ENCODE peak calls at places on chromosome 15, in four cellular contexts. One of them, this sample, is unnamed.

GRCh38 chr15:39417766-39418165 is 163.1 kb upstream of the THBS1 start:
- DNase-seq in IMR-90: no peak
- DNase-seq in CD8-positive, alpha-beta T cell: no peak
- DNase-seq in endothelial cell of umbilical vein: no peak
- DNase-seq in this sample: no peak

GRCh38 chr15:78055923-78056713 is 21.4 kb downstream of the TBC1D2B start:
- DNase-seq in IMR-90: no peak
- DNase-seq in CD8-positive, alpha-beta T cell: no peak
- DNase-seq in endothelial cell of umbilical vein: no peak
- DNase-seq in this sample: peak; percentile 41

GRCh38 chr15:77497108-77497737 is 76.5 kb downstream of the HMG20A start:
- DNase-seq in IMR-90: no peak
- DNase-seq in CD8-positive, alpha-beta T cell: no peak
- DNase-seq in endothelial cell of umbilical vein: no peak
- DNase-seq in this sample: no peak

GRCh38 chr15:58329781-58330467 is 101.9 kb upstream of the LIPC start:
- DNase-seq in IMR-90: no peak
- DNase-seq in CD8-positive, alpha-beta T cell: no peak
- DNase-seq in endothelial cell of umbilical vein: no peak
- DNase-seq in this sample: peak; percentile 35

GRCh38 chr15:55282284-55282833 is 7.3 kb downstream of the RAB27A start:
- DNase-seq in IMR-90: peak; percentile 84
- DNase-seq in CD8-positive, alpha-beta T cell: no peak
- DNase-seq in endothelial cell of umbilical vein: peak; percentile 49
- DNase-seq in this sample: peak; percentile 83

GRCh38 chr15:92232317-92232716 is 161.4 kb upstream of the ST8SIA2 start:
- DNase-seq in IMR-90: no peak
- DNase-seq in CD8-positive, alpha-beta T cell: no peak
- DNase-seq in endothelial cell of umbilical vein: no peak
- DNase-seq in this sample: no peak

GRCh38 chr15:81809543-81809942 is 236.3 kb downstream of the MEX3B start:
- DNase-seq in IMR-90: peak; percentile 8
- DNase-seq in CD8-positive, alpha-beta T cell: no peak
- DNase-seq in endothelial cell of umbilical vein: peak; percentile 15
- DNase-seq in this sample: no peak

GRCh38 chr15:67043939-67044771 is 21.2 kb upstream of the SMAD3 start:
- DNase-seq in IMR-90: peak; percentile 88
- DNase-seq in CD8-positive, alpha-beta T cell: no peak
- DNase-seq in endothelial cell of umbilical vein: peak; percentile 45
- DNase-seq in this sample: peak; percentile 69

GRCh38 chr15:33908396-33908795 is 59.9 kb upstream of the CHRM5 start:
- DNase-seq in IMR-90: peak; percentile 59
- DNase-seq in CD8-positive, alpha-beta T cell: no peak
- DNase-seq in endothelial cell of umbilical vein: peak; percentile 18
- DNase-seq in this sample: peak; percentile 66

GRCh38 chr15:34853001-34853758 is 57.8 kb upstream of the ACTC1 start:
- DNase-seq in IMR-90: peak; percentile 58
- DNase-seq in CD8-positive, alpha-beta T cell: no peak
- DNase-seq in endothelial cell of umbilical vein: peak; percentile 82
- DNase-seq in this sample: peak; percentile 13

GRCh38 chr15:101535170-101535902 is 45.8 kb upstream of the PCSK6 start:
- DNase-seq in IMR-90: no peak
- DNase-seq in CD8-positive, alpha-beta T cell: no peak
- DNase-seq in endothelial cell of umbilical vein: no peak
- DNase-seq in this sample: no peak

GRCh38 chr15:56244237-56244810 is 645 bp upstream of the RFX7 start:
- DNase-seq in IMR-90: peak; percentile 67
- DNase-seq in CD8-positive, alpha-beta T cell: no peak
- DNase-seq in endothelial cell of umbilical vein: peak; percentile 65
- DNase-seq in this sample: peak; percentile 89

GRCh38 chr15:75842722-75843617 is at the start of gene UBE2Q2:
- DNase-seq in IMR-90: peak; percentile 62
- DNase-seq in CD8-positive, alpha-beta T cell: peak; percentile 38
- DNase-seq in endothelial cell of umbilical vein: peak; percentile 71
- DNase-seq in this sample: peak; percentile 34

GRCh38 chr15:75849167-75849566 is 5.9 kb downstream of the UBE2Q2 start:
- DNase-seq in IMR-90: no peak
- DNase-seq in CD8-positive, alpha-beta T cell: no peak
- DNase-seq in endothelial cell of umbilical vein: no peak
- DNase-seq in this sample: no peak

GRCh38 chr15:75843618-75844610 is 667 bp downstream of the UBE2Q2 start:
- DNase-seq in IMR-90: peak; percentile 37
- DNase-seq in CD8-positive, alpha-beta T cell: peak; percentile 10
- DNase-seq in endothelial cell of umbilical vein: peak; percentile 64
- DNase-seq in this sample: peak; percentile 33

GRCh38 chr15:75840659-75841058 is 2.6 kb upstream of the UBE2Q2 start:
- DNase-seq in IMR-90: peak; percentile 75
- DNase-seq in CD8-positive, alpha-beta T cell: no peak
- DNase-seq in endothelial cell of umbilical vein: peak; percentile 74
- DNase-seq in this sample: no peak

GRCh38 chr15:75844629-75845390 is 1.6 kb downstream of the UBE2Q2 start:
- DNase-seq in IMR-90: no peak
- DNase-seq in CD8-positive, alpha-beta T cell: no peak
- DNase-seq in endothelial cell of umbilical vein: no peak
- DNase-seq in this sample: no peak
- H3K4me3 ChIP-seq in IMR-90: peak overlapping the region; percentile 99
- H3K4me3 ChIP-seq in CD8-positive, alpha-beta T cell: peak overlapping the region; percentile 73
- H3K4me3 ChIP-seq in endothelial cell of umbilical vein: peak overlapping the region; percentile 83
- H3K4me3 ChIP-seq in this sample: peak overlapping the region; percentile 86

GRCh38 chr15:73105064-73105463 is 52.8 kb downstream of the NEO1 start:
- DNase-seq in IMR-90: no peak
- DNase-seq in CD8-positive, alpha-beta T cell: no peak
- DNase-seq in endothelial cell of umbilical vein: no peak
- DNase-seq in this sample: no peak
- H3K27me3 ChIP-seq in IMR-90: no peaks in the 10 kb centered on the region
- H3K27me3 ChIP-seq in CD8-positive, alpha-beta T cell: no peaks in the 10 kb centered on the region
- H3K27me3 ChIP-seq in endothelial cell of umbilical vein: peaks cover 19% of the 10 kb centered on the region
- H3K27me3 ChIP-seq in this sample: no peaks in the 10 kb centered on the region

DNA sequence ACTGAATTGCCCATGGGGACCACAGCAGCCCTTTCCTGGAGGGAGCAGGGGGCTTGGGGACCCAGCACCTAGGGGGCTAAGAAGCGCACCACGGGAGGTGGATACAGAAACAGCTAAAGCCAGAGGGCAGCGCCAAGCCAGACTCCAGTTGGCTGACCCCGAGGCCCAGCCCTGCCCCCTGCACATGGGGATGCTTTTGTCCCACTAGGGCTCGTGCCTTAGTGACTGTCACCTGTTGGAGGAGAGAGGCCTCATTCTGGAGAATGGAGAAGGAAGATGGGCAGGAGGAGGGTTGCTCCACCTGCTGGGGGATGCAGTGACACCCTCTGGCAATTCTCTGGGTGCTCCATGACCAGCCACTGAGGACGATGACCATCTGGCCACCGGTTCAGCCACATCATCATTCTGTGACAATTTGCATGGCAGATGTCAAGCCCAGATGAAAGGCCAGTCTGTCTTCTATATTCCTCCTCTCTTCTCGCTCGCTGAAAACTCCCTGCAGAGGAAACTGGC is 167.8 kb upstream of the TLE3 start:
- DNase-seq in IMR-90: no peak
- DNase-seq in CD8-positive, alpha-beta T cell: no peak
- DNase-seq in endothelial cell of umbilical vein: no peak
- DNase-seq in this sample: no peak
- TF ChIP-seq CTCF in IMR-90: no peak
- TF ChIP-seq CTCF in CD8-positive, alpha-beta T cell: no peak
- TF ChIP-seq CTCF in endothelial cell of umbilical vein: no peak
- TF ChIP-seq CTCF in this sample: peak; percentile 6

DNA sequence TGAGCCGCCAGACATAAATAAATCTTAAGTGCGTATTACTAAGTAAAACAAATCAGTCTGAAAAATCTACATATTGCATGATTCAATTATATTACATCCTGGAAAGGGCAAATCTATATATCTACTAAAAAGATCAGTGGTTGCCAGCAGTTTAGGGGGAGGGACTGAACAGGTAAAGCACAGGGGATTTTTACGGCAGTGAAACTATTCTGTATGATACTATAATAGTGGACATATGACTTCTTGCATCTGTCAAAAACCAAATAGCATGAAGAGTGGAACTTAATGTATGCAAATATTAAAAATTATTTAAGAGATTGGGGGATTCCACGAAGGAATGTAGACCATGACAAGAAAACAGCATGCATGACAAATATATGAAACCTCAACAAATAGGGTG is 111.6 kb downstream of the MYO9A start:
- DNase-seq in IMR-90: no peak
- DNase-seq in CD8-positive, alpha-beta T cell: no peak
- DNase-seq in endothelial cell of umbilical vein: no peak
- DNase-seq in this sample: no peak
- H3K4me3 ChIP-seq in IMR-90: no peak overlapping the region
- H3K4me3 ChIP-seq in CD8-positive, alpha-beta T cell: no peak overlapping the region
- H3K4me3 ChIP-seq in endothelial cell of umbilical vein: no peak overlapping the region
- H3K4me3 ChIP-seq in this sample: no peak overlapping the region

GRCh38 chr15:96346409-96346808 is 15.9 kb downstream of the NR2F2 start:
- DNase-seq in IMR-90: no peak
- DNase-seq in CD8-positive, alpha-beta T cell: no peak
- DNase-seq in endothelial cell of umbilical vein: peak; percentile 63
- DNase-seq in this sample: no peak

GRCh38 chr15:96344120-96344705 is 13.7 kb downstream of the NR2F2 start:
- DNase-seq in IMR-90: no peak
- DNase-seq in CD8-positive, alpha-beta T cell: no peak
- DNase-seq in endothelial cell of umbilical vein: peak; percentile 52
- DNase-seq in this sample: no peak

GRCh38 chr15:96344706-96345559 is 14.4 kb downstream of the NR2F2 start:
- DNase-seq in IMR-90: no peak
- DNase-seq in CD8-positive, alpha-beta T cell: no peak
- DNase-seq in endothelial cell of umbilical vein: peak; percentile 63
- DNase-seq in this sample: no peak

GRCh38 chr15:96347181-96348111 is 16.9 kb downstream of the NR2F2 start:
- DNase-seq in IMR-90: no peak
- DNase-seq in CD8-positive, alpha-beta T cell: no peak
- DNase-seq in endothelial cell of umbilical vein: peak; percentile 86
- DNase-seq in this sample: no peak

DNA sequence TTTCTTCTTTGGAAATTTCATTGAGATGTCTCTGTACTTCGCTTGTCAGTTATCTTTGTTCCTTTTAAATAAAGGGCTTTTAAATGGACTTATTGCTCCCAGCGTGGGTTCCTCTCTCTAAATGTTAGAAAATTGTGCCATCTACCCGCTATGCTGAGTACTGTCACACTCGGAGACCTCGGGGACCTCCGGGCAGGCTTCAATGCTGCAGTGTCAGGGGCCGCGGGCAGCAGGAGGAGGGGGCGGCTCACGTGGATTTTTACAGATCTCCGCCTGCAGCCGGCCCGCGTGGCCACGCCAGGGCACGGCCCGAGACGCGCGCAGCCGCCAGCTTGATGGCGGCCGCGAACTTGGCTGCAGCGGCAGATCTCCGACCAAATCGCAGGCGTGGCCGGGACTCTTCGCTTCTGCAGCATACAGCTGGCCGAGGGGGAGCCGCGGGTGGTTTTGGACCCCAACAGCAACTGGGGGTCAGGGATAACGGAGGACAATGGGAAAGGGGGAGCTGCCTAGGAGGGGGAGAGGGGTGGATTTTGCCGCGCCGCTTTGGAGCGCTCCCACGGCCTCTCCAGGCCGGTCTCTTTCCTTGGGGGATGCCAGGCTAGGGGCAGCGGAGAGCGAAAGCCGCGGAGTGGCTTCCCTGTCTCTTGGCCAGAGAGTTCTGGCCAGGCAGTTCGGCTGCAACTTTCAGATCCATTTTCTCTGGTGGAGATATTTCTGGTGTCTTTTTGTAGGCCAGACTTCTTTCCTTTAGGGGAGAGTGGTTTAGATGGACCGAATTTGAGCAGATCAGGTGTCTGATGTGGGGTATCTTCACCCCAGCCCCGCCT is 15.3 kb downstream of the NR2F2 start:
- DNase-seq in IMR-90: peak; percentile 83
- DNase-seq in CD8-positive, alpha-beta T cell: no peak
- DNase-seq in endothelial cell of umbilical vein: peak; percentile 86
- DNase-seq in this sample: no peak
- H3K27me3 ChIP-seq in IMR-90: no peaks in the 10 kb centered on the region
- H3K27me3 ChIP-seq in CD8-positive, alpha-beta T cell: peaks cover 46% of the 10 kb centered on the region
- H3K27me3 ChIP-seq in endothelial cell of umbilical vein: no peaks in the 10 kb centered on the region
- H3K27me3 ChIP-seq in this sample: no peaks in the 10 kb centered on the region

GRCh38 chr15:74203914-74204431 is 1.4 kb upstream of the STRA6 start:
- DNase-seq in IMR-90: peak; percentile 80
- DNase-seq in CD8-positive, alpha-beta T cell: no peak
- DNase-seq in endothelial cell of umbilical vein: no peak
- DNase-seq in this sample: peak; percentile 23
- TF ChIP-seq CTCF in IMR-90: peak; percentile 2
- TF ChIP-seq CTCF in CD8-positive, alpha-beta T cell: no peak
- TF ChIP-seq CTCF in endothelial cell of umbilical vein: no peak
- TF ChIP-seq CTCF in this sample: no peak

This sample was measured in bronchial epithelial cell.